ENCODE peak calls at places on chromosomes 5 and 9, in nine cellular contexts. One of them, this sample, is unnamed.

GRCh38 chr9:86280580-86280979 is 1.8 kb downstream of the ISCA1 start:
- DNase-seq in astrocyte of the cerebellum: no peak
- DNase-seq in IMR-90: no peak
- DNase-seq in GM12865: no peak
- DNase-seq in fibroblast of pulmonary artery: no peak
- DNase-seq in psoas muscle: no peak
- DNase-seq in upper lobe of left lung: no peak
- DNase-seq in AG04450: no peak
- DNase-seq in endothelial cell of umbilical vein: no peak
- DNase-seq in this sample: no peak

GRCh38 chr5:89268460-89268859 is 385.5 kb upstream of the MEF2C start:
- DNase-seq in IMR-90: no peak
- DNase-seq in fibroblast of pulmonary artery: no peak
- DNase-seq in upper lobe of left lung: peak; percentile 21
- DNase-seq in astrocyte of the cerebellum: no peak
- DNase-seq in endothelial cell of umbilical vein: no peak
- DNase-seq in GM12865: peak; percentile 50
- DNase-seq in AG04450: no peak
- DNase-seq in psoas muscle: no peak
- DNase-seq in this sample: no peak

GRCh38 chr5:14035859-14036440 is 91.5 kb upstream of the DNAH5 start:
- DNase-seq in GM12865: no peak
- DNase-seq in AG04450: peak; percentile 99
- DNase-seq in IMR-90: peak; percentile 100
- DNase-seq in upper lobe of left lung: peak; percentile 52
- DNase-seq in fibroblast of pulmonary artery: peak; percentile 97
- DNase-seq in astrocyte of the cerebellum: peak; percentile 97
- DNase-seq in psoas muscle: no peak
- DNase-seq in endothelial cell of umbilical vein: peak; percentile 96
- DNase-seq in this sample: peak; percentile 99

GRCh38 chr9:6788175-6789016 is 30.6 kb downstream of the KDM4C start:
- DNase-seq in fibroblast of pulmonary artery: peak; percentile 57
- DNase-seq in AG04450: no peak
- DNase-seq in endothelial cell of umbilical vein: peak; percentile 86
- DNase-seq in upper lobe of left lung: no peak
- DNase-seq in psoas muscle: no peak
- DNase-seq in astrocyte of the cerebellum: no peak
- DNase-seq in IMR-90: peak; percentile 58
- DNase-seq in GM12865: no peak
- DNase-seq in this sample: peak; percentile 10

GRCh38 chr9:133347515-133347984 is 381 bp downstream of the MED22 start:
- DNase-seq in endothelial cell of umbilical vein: peak; percentile 35
- DNase-seq in astrocyte of the cerebellum: no peak
- DNase-seq in AG04450: no peak
- DNase-seq in psoas muscle: peak; percentile 50
- DNase-seq in GM12865: peak; percentile 66
- DNase-seq in upper lobe of left lung: no peak
- DNase-seq in IMR-90: no peak
- DNase-seq in fibroblast of pulmonary artery: peak; percentile 39
- DNase-seq in this sample: no peak

GRCh38 chr5:141680751-141681201 is 1.3 kb downstream of the ARAP3 start:
- DNase-seq in fibroblast of pulmonary artery: peak; percentile 92
- DNase-seq in psoas muscle: peak; percentile 32
- DNase-seq in GM12865: no peak
- DNase-seq in endothelial cell of umbilical vein: peak; percentile 98
- DNase-seq in upper lobe of left lung: peak; percentile 48
- DNase-seq in AG04450: no peak
- DNase-seq in IMR-90: peak; percentile 41
- DNase-seq in astrocyte of the cerebellum: no peak
- DNase-seq in this sample: no peak

GRCh38 chr5:53481887-53482716 is 1.7 kb downstream of the FST start:
- DNase-seq in AG04450: no peak
- DNase-seq in psoas muscle: peak; percentile 85
- DNase-seq in upper lobe of left lung: peak; percentile 75
- DNase-seq in GM12865: peak; percentile 71
- DNase-seq in fibroblast of pulmonary artery: peak; percentile 85
- DNase-seq in astrocyte of the cerebellum: peak; percentile 34
- DNase-seq in IMR-90: peak; percentile 71
- DNase-seq in endothelial cell of umbilical vein: peak; percentile 62
- DNase-seq in this sample: no peak

GRCh38 chr9:34437006-34437925 is 21.1 kb downstream of the FAM219A start:
- DNase-seq in psoas muscle: no peak
- DNase-seq in IMR-90: peak; percentile 79
- DNase-seq in endothelial cell of umbilical vein: peak; percentile 83
- DNase-seq in fibroblast of pulmonary artery: peak; percentile 91
- DNase-seq in AG04450: no peak
- DNase-seq in GM12865: peak; percentile 87
- DNase-seq in astrocyte of the cerebellum: peak; percentile 83
- DNase-seq in upper lobe of left lung: peak; percentile 58
- DNase-seq in this sample: peak; percentile 59

GRCh38 chr5:157665467-157666085 is 5.8 kb upstream of the C5orf52 start:
- DNase-seq in upper lobe of left lung: peak; percentile 32
- DNase-seq in GM12865: no peak
- DNase-seq in astrocyte of the cerebellum: no peak
- DNase-seq in AG04450: peak; percentile 48
- DNase-seq in endothelial cell of umbilical vein: no peak
- DNase-seq in psoas muscle: no peak
- DNase-seq in IMR-90: peak; percentile 89
- DNase-seq in fibroblast of pulmonary artery: peak; percentile 91
- DNase-seq in this sample: no peak

GRCh38 chr9:72533322-72533721 is 11.9 kb downstream of the TMC1 start:
- DNase-seq in GM12865: no peak
- DNase-seq in fibroblast of pulmonary artery: no peak
- DNase-seq in psoas muscle: no peak
- DNase-seq in endothelial cell of umbilical vein: peak; percentile 39
- DNase-seq in AG04450: no peak
- DNase-seq in upper lobe of left lung: no peak
- DNase-seq in IMR-90: peak; percentile 49
- DNase-seq in astrocyte of the cerebellum: no peak
- DNase-seq in this sample: no peak

GRCh38 chr5:9156282-9156681 is 389.6 kb downstream of the SEMA5A start:
- DNase-seq in psoas muscle: peak; percentile 27
- DNase-seq in astrocyte of the cerebellum: no peak
- DNase-seq in IMR-90: peak; percentile 83
- DNase-seq in upper lobe of left lung: no peak
- DNase-seq in AG04450: peak; percentile 30
- DNase-seq in fibroblast of pulmonary artery: peak; percentile 63
- DNase-seq in GM12865: peak; percentile 54
- DNase-seq in endothelial cell of umbilical vein: no peak
- DNase-seq in this sample: peak; percentile 45

GRCh38 chr5:16156152-16156551 is 23.4 kb downstream of the MARCHF11 start:
- DNase-seq in AG04450: no peak
- DNase-seq in astrocyte of the cerebellum: no peak
- DNase-seq in endothelial cell of umbilical vein: no peak
- DNase-seq in upper lobe of left lung: no peak
- DNase-seq in IMR-90: no peak
- DNase-seq in fibroblast of pulmonary artery: no peak
- DNase-seq in GM12865: no peak
- DNase-seq in psoas muscle: no peak
- DNase-seq in this sample: no peak

DNA sequence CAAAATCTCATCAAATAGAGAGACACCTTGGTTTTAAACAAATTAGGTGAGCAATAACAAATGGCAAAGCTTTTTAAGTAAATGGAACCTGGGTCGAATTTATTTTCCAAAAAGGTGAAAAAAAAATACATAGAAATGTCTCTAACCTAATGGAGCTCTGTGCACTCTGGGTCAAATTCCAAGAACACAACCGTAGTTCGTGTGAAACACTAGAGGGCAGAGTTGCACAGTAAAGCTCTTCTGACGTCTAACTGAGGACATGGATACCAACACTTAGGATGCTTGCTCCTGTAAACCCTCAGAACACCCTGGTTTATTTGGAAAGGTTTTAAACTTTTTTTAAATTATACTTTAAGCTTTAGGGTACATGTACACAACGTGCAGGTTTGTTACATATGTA is 18.9 kb downstream of the MARCHF11 start:
- DNase-seq in fibroblast of pulmonary artery: peak; percentile 82
- DNase-seq in psoas muscle: no peak
- DNase-seq in upper lobe of left lung: no peak
- DNase-seq in GM12865: peak; percentile 62
- DNase-seq in endothelial cell of umbilical vein: peak; percentile 47
- DNase-seq in astrocyte of the cerebellum: peak; percentile 33
- DNase-seq in IMR-90: peak; percentile 62
- DNase-seq in AG04450: peak; percentile 10
- DNase-seq in this sample: peak; percentile 56
- TF ChIP-seq CTCF in fibroblast of pulmonary artery: peak; percentile 85
- TF ChIP-seq CTCF in psoas muscle: peak; percentile 59
- TF ChIP-seq CTCF in upper lobe of left lung: peak; percentile 33
- TF ChIP-seq CTCF in GM12865: peak; percentile 73
- TF ChIP-seq CTCF in endothelial cell of umbilical vein: peak; percentile 67
- TF ChIP-seq CTCF in astrocyte of the cerebellum: peak; percentile 75
- TF ChIP-seq CTCF in IMR-90: peak; percentile 60
- TF ChIP-seq CTCF in AG04450: peak; percentile 79
- TF ChIP-seq CTCF in this sample: peak; percentile 74

DNA sequence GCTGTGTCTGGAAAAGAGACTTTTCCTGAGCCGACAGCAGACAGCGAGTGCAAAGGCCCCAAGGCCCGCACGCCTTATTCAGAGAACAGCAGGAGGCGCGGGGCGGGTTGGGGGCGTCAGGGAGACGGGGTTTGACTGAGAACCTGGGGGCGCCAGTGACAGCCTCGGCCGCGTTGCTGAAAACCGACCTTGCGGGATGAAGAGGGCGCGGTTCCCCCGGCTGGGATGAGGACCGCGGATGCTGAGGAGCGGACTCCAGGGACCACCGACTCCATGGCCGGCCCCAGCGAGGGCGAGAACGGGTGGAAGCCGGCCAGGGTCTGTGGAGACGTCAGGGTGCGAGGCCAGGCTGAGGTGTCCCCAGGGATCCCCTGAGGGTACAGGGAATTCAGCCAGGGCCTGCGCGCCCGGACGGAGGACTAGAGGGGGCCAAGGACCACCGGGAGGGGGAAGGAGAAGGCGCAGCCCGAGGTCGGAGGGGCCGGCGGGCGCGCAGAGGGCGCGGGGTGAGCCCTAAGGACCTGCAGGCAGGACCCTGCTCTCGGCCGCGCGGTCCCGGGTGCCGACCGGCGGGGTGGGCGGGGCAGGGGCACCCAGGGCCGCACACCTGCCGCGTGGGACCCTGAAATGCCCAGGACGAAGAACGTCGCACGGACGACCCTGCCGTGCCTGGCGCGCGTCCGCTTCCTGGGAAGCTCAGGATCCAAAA is 836 bp upstream of the AHRR start:
- DNase-seq in fibroblast of pulmonary artery: no peak
- DNase-seq in upper lobe of left lung: no peak
- DNase-seq in psoas muscle: no peak
- DNase-seq in AG04450: no peak
- DNase-seq in endothelial cell of umbilical vein: no peak
- DNase-seq in IMR-90: no peak
- DNase-seq in GM12865: no peak
- DNase-seq in astrocyte of the cerebellum: no peak
- DNase-seq in this sample: no peak
- H3K4me3 ChIP-seq in fibroblast of pulmonary artery: peak overlapping the region; percentile 63
- H3K4me3 ChIP-seq in upper lobe of left lung: no peak overlapping the region
- H3K4me3 ChIP-seq in psoas muscle: peak overlapping the region; percentile 62
- H3K4me3 ChIP-seq in AG04450: peak overlapping the region; percentile 74
- H3K4me3 ChIP-seq in endothelial cell of umbilical vein: peak overlapping the region; percentile 52
- H3K4me3 ChIP-seq in IMR-90: peak overlapping the region; percentile 98
- H3K4me3 ChIP-seq in GM12865: peak overlapping the region; percentile 73
- H3K4me3 ChIP-seq in astrocyte of the cerebellum: peak overlapping the region; percentile 54
- H3K4me3 ChIP-seq in this sample: peak overlapping the region; percentile 71

DNA sequence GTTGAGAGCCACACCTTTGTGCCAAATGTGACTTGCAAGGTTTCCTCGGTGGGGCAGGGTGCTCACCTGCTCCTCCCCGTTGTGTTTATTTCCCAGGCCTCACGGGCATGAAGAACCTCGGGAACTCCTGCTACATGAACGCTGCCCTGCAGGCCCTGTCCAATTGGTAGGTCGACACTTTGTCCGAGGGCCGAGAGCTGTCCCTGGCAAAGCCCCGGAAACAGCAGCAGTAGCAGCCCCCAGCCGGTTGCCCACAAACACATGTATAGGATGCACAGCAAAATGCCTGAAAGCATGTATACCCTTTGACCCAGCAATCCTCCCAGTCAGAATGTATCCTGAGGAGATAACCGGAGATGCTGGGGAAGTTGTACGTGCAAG is 26.2 kb downstream of the USP20 start:
- DNase-seq in endothelial cell of umbilical vein: no peak
- DNase-seq in AG04450: no peak
- DNase-seq in fibroblast of pulmonary artery: no peak
- DNase-seq in GM12865: no peak
- DNase-seq in psoas muscle: no peak
- DNase-seq in upper lobe of left lung: no peak
- DNase-seq in IMR-90: no peak
- DNase-seq in astrocyte of the cerebellum: no peak
- DNase-seq in this sample: no peak
- TF ChIP-seq CTCF in endothelial cell of umbilical vein: no peak
- TF ChIP-seq CTCF in AG04450: no peak
- TF ChIP-seq CTCF in fibroblast of pulmonary artery: no peak
- TF ChIP-seq CTCF in GM12865: no peak
- TF ChIP-seq CTCF in psoas muscle: no peak
- TF ChIP-seq CTCF in upper lobe of left lung: no peak
- TF ChIP-seq CTCF in IMR-90: no peak
- TF ChIP-seq CTCF in astrocyte of the cerebellum: no peak
- TF ChIP-seq CTCF in this sample: no peak

DNA sequence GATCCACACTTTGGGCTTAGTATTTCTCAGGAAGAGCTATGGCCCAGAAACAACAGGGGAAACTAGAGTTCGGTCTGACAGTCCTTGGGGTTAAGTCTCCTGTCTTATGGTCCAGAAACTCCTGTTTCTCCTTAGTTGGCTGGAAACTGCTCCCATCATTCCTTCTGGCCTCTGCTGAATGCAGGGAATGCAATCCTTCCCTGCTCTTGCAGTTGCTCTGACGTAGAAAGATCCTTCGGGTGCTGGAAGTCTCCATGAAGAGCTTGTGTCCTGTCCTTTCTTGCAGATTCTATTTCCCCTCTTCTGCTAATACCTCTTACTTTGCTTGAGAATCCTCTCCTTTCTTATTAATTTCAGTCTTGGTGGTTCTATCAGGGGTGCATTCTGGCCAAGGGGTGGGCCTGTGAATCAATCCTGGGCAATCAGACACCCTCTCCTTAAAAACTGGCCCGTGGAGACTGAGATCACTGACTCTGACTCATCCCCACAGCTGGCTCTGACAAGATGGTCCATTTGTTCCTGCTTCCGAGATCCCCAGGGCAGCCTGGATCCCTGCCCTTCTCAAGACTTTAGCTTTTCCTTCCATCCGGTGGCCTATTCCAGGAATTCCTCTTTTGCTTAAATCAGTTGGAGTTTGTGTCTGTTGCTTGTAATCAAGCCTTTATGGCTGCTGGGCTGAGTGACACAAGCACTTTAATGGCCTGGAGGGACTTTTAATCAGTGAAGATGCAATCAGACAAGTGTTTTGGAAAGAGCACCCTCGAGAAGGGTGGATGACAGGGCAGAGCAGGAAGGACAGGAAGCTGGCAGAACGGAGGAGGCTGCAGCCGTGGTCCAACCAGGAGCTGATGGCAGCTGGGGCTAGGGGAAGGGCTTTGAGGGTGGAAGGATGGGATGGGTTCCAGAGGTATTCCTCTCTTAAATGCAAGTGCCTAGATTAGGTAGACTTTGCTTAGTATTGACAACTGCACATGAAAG is 23.7 kb downstream of the PTGS1 start:
- DNase-seq in IMR-90: peak; percentile 95
- DNase-seq in astrocyte of the cerebellum: peak; percentile 26
- DNase-seq in upper lobe of left lung: no peak
- DNase-seq in endothelial cell of umbilical vein: peak; percentile 38
- DNase-seq in AG04450: peak; percentile 78
- DNase-seq in fibroblast of pulmonary artery: peak; percentile 85
- DNase-seq in psoas muscle: peak; percentile 69
- DNase-seq in GM12865: no peak
- DNase-seq in this sample: peak; percentile 73
- H3K4me3 ChIP-seq in IMR-90: no peak overlapping the region
- H3K4me3 ChIP-seq in astrocyte of the cerebellum: no peak overlapping the region
- H3K4me3 ChIP-seq in upper lobe of left lung: no peak overlapping the region
- H3K4me3 ChIP-seq in endothelial cell of umbilical vein: no peak overlapping the region
- H3K4me3 ChIP-seq in AG04450: no peak overlapping the region
- H3K4me3 ChIP-seq in fibroblast of pulmonary artery: no peak overlapping the region
- H3K4me3 ChIP-seq in psoas muscle: no peak overlapping the region
- H3K4me3 ChIP-seq in GM12865: no peak overlapping the region
- H3K4me3 ChIP-seq in this sample: no peak overlapping the region

This sample was measured in HFF-Myc.